ENCODE peak calls at places on chromosomes 1 and 21, in eight cellular contexts. One of them, this sample, is unnamed.

GRCh38 chr1:212402876-212403275 is 11.8 kb downstream of the PACC1 start:
- DNase-seq in activated CD4-positive, CD25-positive, alpha-beta regulatory T cell: no peak
- DNase-seq in fibroblast of villous mesenchyme: no peak
- DNase-seq in fibroblast of mammary gland: peak; percentile 3
- DNase-seq in epithelial cell of proximal tubule: no peak
- DNase-seq in heart left ventricle: no peak
- DNase-seq in body of pancreas: no peak
- DNase-seq in Calu3: no peak
- DNase-seq in this sample: no peak

GRCh38 chr1:234960722-234961467 is 167.7 kb downstream of the TOMM20 start:
- DNase-seq in activated CD4-positive, CD25-positive, alpha-beta regulatory T cell: no peak
- DNase-seq in fibroblast of villous mesenchyme: peak; percentile 74
- DNase-seq in fibroblast of mammary gland: peak; percentile 55
- DNase-seq in epithelial cell of proximal tubule: no peak
- DNase-seq in heart left ventricle: no peak
- DNase-seq in body of pancreas: peak; percentile 91
- DNase-seq in Calu3: peak; percentile 83
- DNase-seq in this sample: no peak

GRCh38 chr1:200776949-200777348 is 38.3 kb downstream of the CAMSAP2 start:
- DNase-seq in activated CD4-positive, CD25-positive, alpha-beta regulatory T cell: no peak
- DNase-seq in fibroblast of villous mesenchyme: peak; percentile 16
- DNase-seq in fibroblast of mammary gland: peak; percentile 71
- DNase-seq in epithelial cell of proximal tubule: no peak
- DNase-seq in heart left ventricle: no peak
- DNase-seq in body of pancreas: no peak
- DNase-seq in Calu3: no peak
- DNase-seq in this sample: peak; percentile 43

GRCh38 chr1:219506337-219506944 is 106.5 kb downstream of the ZC3H11B start:
- DNase-seq in activated CD4-positive, CD25-positive, alpha-beta regulatory T cell: no peak
- DNase-seq in fibroblast of villous mesenchyme: peak; percentile 32
- DNase-seq in fibroblast of mammary gland: no peak
- DNase-seq in epithelial cell of proximal tubule: no peak
- DNase-seq in heart left ventricle: no peak
- DNase-seq in body of pancreas: peak; percentile 5
- DNase-seq in Calu3: no peak
- DNase-seq in this sample: no peak

GRCh38 chr1:71640131-71640530 is 559.3 kb upstream of the ZRANB2 start:
- DNase-seq in activated CD4-positive, CD25-positive, alpha-beta regulatory T cell: no peak
- DNase-seq in fibroblast of villous mesenchyme: no peak
- DNase-seq in fibroblast of mammary gland: peak; percentile 30
- DNase-seq in epithelial cell of proximal tubule: no peak
- DNase-seq in heart left ventricle: no peak
- DNase-seq in body of pancreas: no peak
- DNase-seq in Calu3: no peak
- DNase-seq in this sample: no peak

GRCh38 chr1:22343456-22344426 is 107.9 kb upstream of the ZBTB40 start:
- DNase-seq in activated CD4-positive, CD25-positive, alpha-beta regulatory T cell: no peak
- DNase-seq in fibroblast of villous mesenchyme: no peak
- DNase-seq in fibroblast of mammary gland: no peak
- DNase-seq in epithelial cell of proximal tubule: no peak
- DNase-seq in heart left ventricle: no peak
- DNase-seq in body of pancreas: no peak
- DNase-seq in Calu3: no peak
- DNase-seq in this sample: no peak

GRCh38 chr1:57910331-57910730 is 486.5 kb upstream of the DAB1 start:
- DNase-seq in activated CD4-positive, CD25-positive, alpha-beta regulatory T cell: no peak
- DNase-seq in fibroblast of villous mesenchyme: no peak
- DNase-seq in fibroblast of mammary gland: no peak
- DNase-seq in epithelial cell of proximal tubule: no peak
- DNase-seq in heart left ventricle: no peak
- DNase-seq in body of pancreas: no peak
- DNase-seq in Calu3: no peak
- DNase-seq in this sample: no peak

GRCh38 chr21:42495765-42496119 is 282 bp downstream of the RSPH1 start:
- DNase-seq in activated CD4-positive, CD25-positive, alpha-beta regulatory T cell: no peak
- DNase-seq in fibroblast of villous mesenchyme: peak; percentile 23
- DNase-seq in fibroblast of mammary gland: peak; percentile 25
- DNase-seq in epithelial cell of proximal tubule: no peak
- DNase-seq in heart left ventricle: no peak
- DNase-seq in body of pancreas: peak; percentile 53
- DNase-seq in Calu3: no peak
- DNase-seq in this sample: peak; percentile 13

GRCh38 chr1:109944541-109944940 is 33.9 kb downstream of the CSF1 start:
- DNase-seq in activated CD4-positive, CD25-positive, alpha-beta regulatory T cell: no peak
- DNase-seq in fibroblast of villous mesenchyme: peak; percentile 23
- DNase-seq in fibroblast of mammary gland: no peak
- DNase-seq in epithelial cell of proximal tubule: no peak
- DNase-seq in heart left ventricle: no peak
- DNase-seq in body of pancreas: no peak
- DNase-seq in Calu3: no peak
- DNase-seq in this sample: no peak